ENCODE peak calls at places on chromosomes 5 and 9, in six cellular contexts. H, B, F, Q, Z and N are unnamed samples.

GRCh38 chr5:35338169-35338476 is 107.8 kb upstream of the PRLR start:
- DNase-seq in H (no peak), B (no peak), F (no peak), Q (no peak), Z (no peak), N (no peak)

GRCh38 chr5:132753135-132753987 is 6.1 kb downstream of the CCNI2 start:
- DNase-seq in H (peak), B (no peak), F (no peak), Q (peak), Z (no peak), N (no peak)

GRCh38 chr5:32541241-32541640 is 44.1 kb upstream of the SUB1 start:
- DNase-seq in H (no peak), B (no peak), F (no peak), Q (peak), Z (no peak), N (no peak)

GRCh38 chr5:74672215-74672877 is 12.7 kb upstream of the HEXB start:
- DNase-seq in H (no peak), B (no peak), F (no peak), Q (no peak), Z (no peak), N (no peak)

GRCh38 chr5:127564002-127564769 is 46.7 kb downstream of the PRRC1 start:
- DNase-seq in H (no peak), B (peak), F (peak), Q (peak), Z (peak), N (no peak)

GRCh38 chr9:86893811-86894490 is 53.4 kb downstream of the GAS1 start:
- DNase-seq in H (peak), B (no peak), F (no peak), Q (no peak), Z (no peak), N (no peak)

GRCh38 chr5:95861858-95862561 is 39.5 kb upstream of the GLRX start:
- DNase-seq in H (no peak), B (no peak), F (no peak), Q (no peak), Z (no peak), N (no peak)

GRCh38 chr5:33968133-33969005 is 16.1 kb downstream of the SLC45A2 start:
- DNase-seq in H (no peak), B (no peak), F (no peak), Q (no peak), Z (no peak), N (no peak)

GRCh38 chr9:86792136-86792535 is 155.2 kb downstream of the GAS1 start:
- DNase-seq in H (no peak), B (peak), F (no peak), Q (no peak), Z (no peak), N (no peak)

GRCh38 chr9:24931894-24932293 is 386.2 kb upstream of the IZUMO3 start:
- DNase-seq in H (no peak), B (no peak), F (no peak), Q (no peak), Z (no peak), N (no peak)

GRCh38 chr5:178385472-178385853 is 152.9 kb upstream of the PHYKPL start:
- DNase-seq in H (no peak), B (no peak), F (no peak), Q (no peak), Z (no peak), N (no peak)

GRCh38 chr9:100011062-100011681 is 87.6 kb downstream of the ERP44 start:
- DNase-seq in H (no peak), B (peak), F (peak), Q (peak), Z (peak), N (peak)

GRCh38 chr5:61926911-61927310 is 379.1 kb upstream of the KIF2A start:
- DNase-seq in H (no peak), B (no peak), F (no peak), Q (no peak), Z (no peak), N (no peak)

GRCh38 chr5:104016650-104017049 is 454.1 kb upstream of the NUDT12 start:
- DNase-seq in H (no peak), B (no peak), F (no peak), Q (no peak), Z (no peak), N (no peak)

GRCh38 chr5:179195561-179196419 is 135.6 kb downstream of the ZNF354C start:
- DNase-seq in H (no peak), B (no peak), F (no peak), Q (no peak), Z (no peak), N (no peak)

GRCh38 chr9:10055886-10056395 is 556.9 kb downstream of the PTPRD start:
- DNase-seq in H (no peak), B (no peak), F (no peak), Q (no peak), Z (no peak), N (no peak)

GRCh38 chr5:89283758-89284493 is 400.9 kb upstream of the MEF2C start:
- DNase-seq in H (no peak), B (no peak), F (no peak), Q (no peak), Z (no peak), N (no peak)

GRCh38 chr9:136838314-136839228 is 3.7 kb upstream of the AJM1 start:
- DNase-seq in H (no peak), B (no peak), F (no peak), Q (no peak), Z (no peak), N (no peak)

GRCh38 chr9:4370501-4370900 is 70.6 kb upstream of the GLIS3 start:
- DNase-seq in H (no peak), B (no peak), F (no peak), Q (no peak), Z (no peak), N (no peak)

GRCh38 chr5:179732918-179733763 is 519 bp downstream of the MAML1 start:
- DNase-seq in H (peak), B (no peak), F (peak), Q (no peak), Z (no peak), N (no peak)

GRCh38 chr9:90095682-90096081 is 490.9 kb downstream of the GADD45G start:
- DNase-seq in H (no peak), B (no peak), F (no peak), Q (no peak), Z (no peak), N (no peak)

GRCh38 chr5:169577966-169578365 is 5.6 kb upstream of the SPDL1 start:
- DNase-seq in H (no peak), B (no peak), F (no peak), Q (no peak), Z (no peak), N (no peak)

GRCh38 chr5:30413540-30413939 is 779.9 kb upstream of the CDH6 start:
- DNase-seq in H (no peak), B (no peak), F (no peak), Q (no peak), Z (no peak), N (no peak)

GRCh38 chr9:131891578-131891977 is 151.7 kb upstream of the RAPGEF1 start:
- DNase-seq in H (no peak), B (no peak), F (no peak), Q (no peak), Z (no peak), N (no peak)

GRCh38 chr5:133236541-133236951 is 184.7 kb downstream of the HSPA4 start:
- DNase-seq in H (no peak), B (no peak), F (no peak), Q (no peak), Z (no peak), N (no peak)

GRCh38 chr9:70256123-70256551 is 2.6 kb upstream of the SMC5 start:
- DNase-seq in H (no peak), B (no peak), F (no peak), Q (no peak), Z (peak), N (no peak)

GRCh38 chr9:12818431-12819000 is 43.7 kb downstream of the LURAP1L start:
- DNase-seq in H (no peak), B (no peak), F (no peak), Q (no peak), Z (no peak), N (no peak)

GRCh38 chr9:124594215-124594614 is 87.0 kb upstream of the NR5A1 start:
- DNase-seq in H (no peak), B (no peak), F (no peak), Q (no peak), Z (no peak), N (no peak)

GRCh38 chr9:21017092-21017491 is 14.3 kb downstream of the HACD4 start:
- DNase-seq in H (no peak), B (no peak), F (no peak), Q (no peak), Z (no peak), N (no peak)
- TF ChIP-seq ZNF274 in H (no peak), B (no peak), F (no peak), Q (no peak), Z (no peak), N (no peak)

GRCh38 chr5:5387192-5387591 is 35.3 kb upstream of the ICE1 start:
- DNase-seq in H (no peak), B (no peak), F (no peak), Q (no peak), Z (no peak), N (no peak)
- TF ChIP-seq ZNF274 in H (no peak), B (no peak), F (no peak), Q (no peak), Z (no peak), N (no peak)

DNA sequence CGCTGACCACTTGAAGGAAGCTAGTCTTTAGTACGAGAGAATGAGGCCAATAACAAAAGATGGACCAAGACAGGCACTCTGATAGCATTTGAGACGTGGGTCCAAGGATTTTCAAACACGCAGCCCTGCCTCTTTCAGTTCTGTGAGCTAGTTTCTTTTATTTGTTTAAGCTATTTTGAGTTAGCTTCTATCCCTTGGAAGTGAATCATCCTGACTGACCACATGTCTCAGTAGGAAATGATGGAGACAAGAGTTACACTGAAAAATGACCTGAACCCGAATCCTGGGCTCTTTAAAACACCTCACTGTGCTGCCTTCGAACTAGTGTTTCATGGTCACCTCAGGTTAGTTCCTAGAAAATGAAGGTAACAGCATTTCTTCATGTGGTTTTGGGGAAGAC is 9.9 kb downstream of the TEK start:
- DNase-seq in H (no peak), B (no peak), F (no peak), Q (no peak), Z (no peak), N (no peak)
- TF ChIP-seq ZNF274 in H (no peak), B (no peak), F (no peak), Q (no peak), Z (no peak), N (no peak)

GRCh38 chr5:139062910-139063663 is 135.1 kb downstream of the SIL1 start:
- DNase-seq in H (no peak), B (no peak), F (no peak), Q (no peak), Z (no peak), N (no peak)
- TF ChIP-seq ZNF274 in H (no peak), B (no peak), F (no peak), Q (no peak), Z (no peak), N (no peak)

GRCh38 chr5:177171961-177172360 is 38.4 kb downstream of the NSD1 start:
- DNase-seq in H (no peak), B (no peak), F (no peak), Q (no peak), Z (no peak), N (no peak)
- TF ChIP-seq ZNF274 in H (no peak), B (no peak), F (no peak), Q (no peak), Z (no peak), N (no peak)

GRCh38 chr5:15693036-15693728 is 193.2 kb downstream of the FBXL7 start:
- DNase-seq in H (no peak), B (no peak), F (no peak), Q (no peak), Z (no peak), N (no peak)
- TF ChIP-seq ZNF274 in H (no peak), B (no peak), F (no peak), Q (no peak), Z (no peak), N (no peak)

GRCh38 chr9:82421498-82421897 is 432.9 kb downstream of the SPATA31D1 start:
- DNase-seq in H (no peak), B (no peak), F (no peak), Q (no peak), Z (no peak), N (no peak)
- TF ChIP-seq ZNF274 in H (no peak), B (no peak), F (no peak), Q (no peak), Z (no peak), N (no peak)

GRCh38 chr9:110224583-110224982 is 16.6 kb upstream of the C9orf152 start:
- DNase-seq in H (no peak), B (no peak), F (peak), Q (no peak), Z (no peak), N (no peak)
- TF ChIP-seq ZNF274 in H (no peak), B (no peak), F (no peak), Q (no peak), Z (no peak), N (no peak)

GRCh38 chr9:91726406-91727100 is 223.5 kb downstream of the ROR2 start:
- DNase-seq in H (no peak), B (no peak), F (no peak), Q (no peak), Z (no peak), N (no peak)
- TF ChIP-seq ZNF274 in H (no peak), B (no peak), F (no peak), Q (no peak), Z (no peak), N (no peak)